ENCODE peak calls at places on chromosomes 11 and 22, in seven cellular contexts. O, L, I, A, P, K and F are unnamed samples.

GRCh38 chr11:37849731-37850130 is 1251.7 kb upstream of the RAG2 start:
- DNase-seq in O (no peak), L (no peak), I (no peak), A (no peak), P (no peak), K (no peak), F (no peak)

GRCh38 chr22:30263883-30264282 is 2.8 kb downstream of the OSM start:
- DNase-seq in O (no peak), L (no peak), I (no peak), A (no peak), P (no peak), K (no peak), F (no peak)

GRCh38 chr11:61775606-61776554 is 16.5 kb downstream of the TMEM258 start:
- DNase-seq in O (no peak), L (no peak), I (no peak), A (no peak), P (no peak), K (no peak), F (no peak)

GRCh38 chr22:32706149-32706548 is 95.4 kb upstream of the TIMP3 start:
- DNase-seq in O (no peak), L (no peak), I (no peak), A (no peak), P (no peak), K (no peak), F (no peak)

GRCh38 chr11:10116588-10116987 is 177.4 kb downstream of the SBF2 start:
- DNase-seq in O (no peak), L (no peak), I (no peak), A (no peak), P (no peak), K (no peak), F (no peak)

GRCh38 chr22:36397081-36397766 is 9.5 kb upstream of the MYH9 start:
- DNase-seq in O (no peak), L (no peak), I (no peak), A (no peak), P (no peak), K (no peak), F (no peak)

GRCh38 chr11:70606248-70606950 is 208.1 kb downstream of the CTTN start:
- DNase-seq in O (no peak), L (no peak), I (no peak), A (no peak), P (no peak), K (no peak), F (no peak)

GRCh38 chr22:49368976-49369725 is 458.5 kb downstream of the BRD1 start:
- DNase-seq in O (no peak), L (no peak), I (no peak), A (no peak), P (peak), K (peak), F (no peak)